ENCODE peak calls at places on chromosomes 6 and 20, in nine cellular contexts. W is RWPE1, Q is Peyer's patch, Y is ovary, V is colonic mucosa, Z is body of pancreas, D is PC-3, F is tibial artery, M is cardiac muscle cell. E is an unnamed sample.

GRCh38 chr6:82264824-82265223 is 17.3 kb upstream of the IBTK start:
- DNase-seq in F (no peak), Y (no peak), Z (no peak), D (no peak), Q (no peak), W (no peak), M (no peak), V (no peak), E (no peak)

GRCh38 chr20:46928580-46929132 is 34.0 kb downstream of the EYA2 start:
- DNase-seq in D (no peak), M (peak; percentile 38), W (no peak), V (no peak), Q (no peak), Z (no peak), Y (no peak), F (no peak), E (no peak)

GRCh38 chr6:69019832-69020231 is 384.8 kb downstream of the ADGRB3 start:
- DNase-seq in Z (no peak), M (peak; percentile 22), Y (no peak), Q (no peak), D (peak; percentile 9), F (no peak), W (peak; percentile 4), V (no peak), E (no peak)

GRCh38 chr6:15327271-15327670 is 81.4 kb downstream of the JARID2 start:
- DNase-seq in Q (peak; percentile 76), Z (no peak), Y (no peak), M (no peak), W (no peak), D (peak; percentile 37), V (peak; percentile 54), F (no peak), E (no peak)

GRCh38 chr20:23564927-23565326 is 3.4 kb downstream of the CST9L start:
- DNase-seq in M (no peak), W (no peak), D (no peak), Y (no peak), Z (no peak), F (no peak), Q (no peak), V (no peak), E (no peak)

GRCh38 chr6:43858161-43859153 is 88.4 kb downstream of the VEGFA start:
- DNase-seq in D (no peak), Y (no peak), Q (no peak), M (no peak), F (no peak), W (no peak), V (no peak), Z (no peak), E (no peak)

GRCh38 chr6:148997863-148998262 is 251.0 kb downstream of the UST start:
- DNase-seq in W (no peak), D (no peak), M (peak; percentile 14), Z (no peak), V (no peak), Y (no peak), F (no peak), Q (no peak), E (no peak)

GRCh38 chr6:141618180-141618581 is 514.5 kb upstream of the GJE1 start:
- DNase-seq in F (no peak), Z (no peak), W (no peak), D (no peak), M (no peak), Q (no peak), V (no peak), Y (no peak), E (no peak)

GRCh38 chr20:16423311-16424212 is 149.7 kb downstream of the KIF16B start:
- DNase-seq in Y (no peak), V (no peak), D (no peak), Z (peak; percentile 23), M (no peak), Q (no peak), F (no peak), W (no peak), E (no peak)

GRCh38 chr6:155850408-155850841 is 394.8 kb upstream of the NOX3 start:
- DNase-seq in M (peak; percentile 12), D (peak; percentile 78), Z (no peak), Q (no peak), Y (no peak), V (no peak), F (no peak), W (no peak), E (no peak)

DNA sequence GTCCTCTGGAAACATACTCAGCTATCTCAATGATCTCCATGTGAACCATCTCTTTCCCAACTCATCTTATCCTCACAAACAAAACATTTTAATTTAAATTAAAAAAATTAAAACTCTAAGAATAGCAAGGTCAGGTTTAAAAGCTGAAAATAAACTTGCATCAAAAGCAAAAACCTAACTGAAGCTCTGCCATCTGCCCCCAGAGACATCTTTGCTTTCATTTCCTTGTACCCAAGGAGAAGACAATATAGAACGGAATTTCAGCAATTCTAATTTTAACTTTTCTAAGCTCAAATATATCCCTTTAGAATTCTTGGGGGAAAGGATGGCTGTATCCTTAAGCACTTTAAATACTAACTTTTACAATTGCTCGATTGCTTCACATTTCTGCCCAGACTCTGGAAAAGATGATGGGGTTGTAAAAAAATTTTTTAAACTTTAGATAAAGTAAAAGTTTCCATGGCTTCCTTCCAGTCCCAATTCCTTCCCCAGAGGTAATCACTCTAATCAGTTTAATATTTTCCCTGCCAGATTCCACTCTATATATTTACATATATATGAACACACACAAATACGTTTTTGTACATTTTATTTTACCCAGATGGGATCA is 69.2 kb upstream of the SMIM29 start:
- DNase-seq in Q (no peak), M (peak; percentile 70), V (no peak), Z (no peak), Y (no peak), F (no peak), W (no peak), D (no peak), E (no peak)
- H3K27ac ChIP-seq in Q (no peak overlapping the region), M (no peak overlapping the region), V (no peak overlapping the region), Z (no peak overlapping the region), Y (no peak overlapping the region), F (peak overlapping the region; percentile 28), W (no peak overlapping the region), D (no peak overlapping the region), E (no peak overlapping the region)

GRCh38 chr20:25574411-25574810 is 10.9 kb downstream of the NINL start:
- DNase-seq in M (peak; percentile 68), D (peak; percentile 74), F (no peak), Q (no peak), V (no peak), Z (no peak), W (no peak), Y (no peak), E (no peak)
- TF ChIP-seq CTCF in M (peak; percentile 57), D (peak; percentile 71), F (no peak), Q (no peak), V (no peak), Z (no peak), W (no peak), Y (no peak), E (peak; percentile 38)

DNA sequence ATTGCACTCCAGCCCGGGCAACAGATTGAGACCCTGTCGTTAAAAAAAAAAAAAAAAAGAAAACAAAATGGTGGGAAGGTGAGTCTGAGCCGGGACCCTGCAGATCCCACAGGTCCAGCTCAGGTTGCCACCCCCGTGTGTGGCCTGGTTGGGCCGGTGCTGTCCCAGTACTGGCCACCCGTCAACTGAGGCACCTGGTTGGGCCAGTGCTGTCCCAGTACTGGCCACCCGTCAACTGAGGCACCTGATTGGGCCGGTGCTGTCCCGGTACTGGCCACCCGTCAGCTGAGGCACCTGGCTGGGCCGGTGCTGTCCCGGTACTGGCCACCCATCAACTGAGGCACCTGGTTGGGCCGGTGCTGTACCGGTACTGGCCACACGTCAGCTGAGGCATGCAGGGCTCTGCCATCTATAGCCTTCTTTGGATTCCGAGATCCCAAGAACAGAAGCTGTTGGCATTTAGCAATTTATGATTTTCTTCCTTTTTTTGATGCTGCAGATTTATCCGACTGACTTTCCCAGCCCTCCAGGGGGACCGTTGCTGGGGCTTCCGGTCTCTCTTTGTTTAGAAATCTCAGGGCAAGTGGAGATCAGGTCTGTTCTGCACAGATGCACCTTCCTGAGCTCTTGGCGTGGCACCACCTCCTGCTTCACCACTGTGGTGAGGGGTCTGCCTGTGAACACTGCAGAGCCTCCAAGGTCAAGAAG is 113.8 kb downstream of the SYCP2 start:
- DNase-seq in V (peak; percentile 6), F (no peak), Q (no peak), Z (no peak), M (no peak), Y (no peak), W (no peak), D (no peak), E (no peak)
- H3K27ac ChIP-seq in V (no peak overlapping the region), F (no peak overlapping the region), Q (no peak overlapping the region), Z (no peak overlapping the region), M (no peak overlapping the region), Y (no peak overlapping the region), W (peak overlapping the region; percentile 80), D (no peak overlapping the region), E (peak overlapping the region; percentile 30)

DNA sequence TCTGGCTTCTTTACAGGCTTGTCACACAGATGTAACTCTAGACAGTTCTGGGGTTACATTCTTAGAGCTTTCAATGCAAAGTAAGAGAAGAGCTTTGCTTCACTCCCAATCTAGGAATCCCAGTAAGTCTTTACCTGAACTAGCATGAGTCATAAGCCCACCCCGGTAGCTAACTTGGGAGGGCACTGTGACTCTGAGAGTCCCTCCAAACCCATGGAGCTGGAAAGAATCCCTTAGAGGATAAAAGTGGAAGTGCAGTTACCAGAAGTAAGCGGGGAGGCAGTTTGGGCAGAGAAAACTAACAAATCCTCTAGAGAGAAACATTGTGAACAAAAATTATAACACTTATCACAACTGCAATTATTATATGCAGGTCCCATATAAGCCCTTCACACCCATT is 84.0 kb upstream of the SMLR1 start:
- DNase-seq in Z (no peak), V (no peak), Q (no peak), D (peak; percentile 1), F (no peak), W (no peak), M (no peak), Y (no peak), E (no peak)
- TF ChIP-seq CTCF in Z (no peak), V (no peak), Q (no peak), D (no peak), F (no peak), W (no peak), M (no peak), Y (no peak), E (peak; percentile 4)

GRCh38 chr20:9102456-9102855 is 33.6 kb downstream of the PLCB4 start:
- DNase-seq in Y (no peak), V (no peak), F (no peak), Z (no peak), D (no peak), Q (no peak), M (no peak), W (no peak), E (no peak)

GRCh38 chr20:9099372-9099771 is 30.5 kb downstream of the PLCB4 start:
- DNase-seq in D (no peak), M (no peak), Q (no peak), Z (no peak), F (no peak), V (no peak), W (no peak), Y (no peak), E (no peak)

GRCh38 chr20:9103955-9104354 is 35.1 kb downstream of the PLCB4 start:
- DNase-seq in W (peak; percentile 57), Y (no peak), V (no peak), Q (no peak), Z (no peak), F (no peak), D (peak; percentile 84), M (no peak), E (peak; percentile 89)

GRCh38 chr20:9100721-9101120 is 31.8 kb downstream of the PLCB4 start:
- DNase-seq in Q (no peak), V (no peak), Y (no peak), Z (no peak), M (no peak), D (no peak), F (no peak), W (no peak), E (no peak)
- H3K27ac ChIP-seq in Q (no peak overlapping the region), V (no peak overlapping the region), Y (no peak overlapping the region), Z (no peak overlapping the region), M (no peak overlapping the region), D (no peak overlapping the region), F (no peak overlapping the region), W (no peak overlapping the region), E (no peak overlapping the region)

E was measured in foreskin keratinocyte.